ENCODE peak calls at places on chromosome 9, in seven cellular contexts. R is stomach, N is HCT116, J is uterus, T is sigmoid colon, V is right lobe of liver, Q is H1. A is an unnamed sample.

GRCh38 chr9:69065660-69066059 is 30.1 kb downstream of the FXN start:
- DNase-seq in N (no peak), R (no peak), Q (no peak), V (no peak), J (no peak), T (no peak), A (no peak)

GRCh38 chr9:93043122-93043521 is 15.4 kb upstream of the SUSD3 start:
- DNase-seq in V (no peak), N (no peak), Q (no peak), J (no peak), T (no peak), R (no peak), A (no peak)

GRCh38 chr9:38713426-38713825 is 6.5 kb downstream of the FAM240B start:
- DNase-seq in R (no peak), T (no peak), N (no peak), J (no peak), V (no peak), Q (no peak), A (no peak)

GRCh38 chr9:104977580-104977979 is 49.6 kb upstream of the ABCA1 start:
- DNase-seq in N (no peak), Q (no peak), R (no peak), T (no peak), V (no peak), J (no peak), A (no peak)

GRCh38 chr9:136050706-136051567 is 44.2 kb downstream of the NACC2 start:
- DNase-seq in R (no peak), Q (peak; percentile 73), N (no peak), J (no peak), V (no peak), T (peak; percentile 60), A (no peak)

GRCh38 chr9:117247271-117247670 is 167.6 kb downstream of the ASTN2 start:
- DNase-seq in J (no peak), T (no peak), Q (no peak), R (no peak), N (no peak), V (no peak), A (peak; percentile 30)

GRCh38 chr9:16512281-16512680 is 358.2 kb downstream of the BNC2 start:
- DNase-seq in T (no peak), N (no peak), V (no peak), J (no peak), R (no peak), Q (no peak), A (no peak)

GRCh38 chr9:95499101-95499676 is 17.6 kb downstream of the PTCH1 start:
- DNase-seq in R (no peak), J (no peak), Q (no peak), T (no peak), N (no peak), V (no peak), A (no peak)

GRCh38 chr9:135602789-135603481 is 36.4 kb downstream of the GLT6D1 start:
- DNase-seq in R (peak; percentile 44), T (peak; percentile 58), J (no peak), N (peak; percentile 29), V (no peak), Q (peak; percentile 86), A (peak; percentile 79)

GRCh38 chr9:4137755-4138154 is 162.1 kb downstream of the GLIS3 start:
- DNase-seq in R (no peak), Q (no peak), N (no peak), J (no peak), T (no peak), V (no peak), A (no peak)

GRCh38 chr9:115367780-115368179 is 249.8 kb upstream of the TNC start:
- DNase-seq in T (no peak), J (no peak), V (no peak), N (no peak), R (no peak), Q (no peak), A (no peak)

GRCh38 chr9:135516132-135516860 is 4.9 kb upstream of the LCN1 start:
- DNase-seq in N (no peak), Q (no peak), V (no peak), J (no peak), R (peak; percentile 9), T (peak; percentile 41), A (no peak)

GRCh38 chr9:116689117-116689516 is 2.0 kb downstream of the TRIM32 start:
- DNase-seq in T (no peak), J (no peak), V (no peak), Q (no peak), N (no peak), R (no peak), A (no peak)

GRCh38 chr9:100583019-100583802 is 5.3 kb downstream of the CAVIN4 start:
- DNase-seq in N (no peak), R (no peak), V (no peak), Q (no peak), T (no peak), J (no peak), A (no peak)

GRCh38 chr9:106920701-106921283 is 57.8 kb downstream of the ZNF462 start:
- DNase-seq in J (no peak), R (peak; percentile 44), N (peak; percentile 12), V (no peak), T (no peak), Q (no peak), A (no peak)

GRCh38 chr9:98614941-98615340 is 93.8 kb downstream of the GABBR2 start:
- DNase-seq in T (no peak), Q (no peak), V (no peak), R (no peak), N (no peak), J (no peak), A (no peak)

GRCh38 chr9:2489838-2490314 is 131.7 kb upstream of the VLDLR start:
- DNase-seq in N (no peak), V (no peak), J (peak; percentile 44), R (no peak), T (no peak), Q (no peak), A (no peak)

GRCh38 chr9:1096155-1096964 is 46.2 kb downstream of the DMRT2 start:
- DNase-seq in Q (no peak), J (no peak), R (no peak), V (no peak), T (no peak), N (no peak), A (no peak)

GRCh38 chr9:38213591-38213990 is 144.6 kb upstream of the SHB start:
- DNase-seq in R (no peak), T (no peak), N (no peak), Q (no peak), V (no peak), J (no peak), A (no peak)

GRCh38 chr9:114223564-114224246 is 68.4 kb downstream of the COL27A1 start:
- DNase-seq in V (no peak), Q (no peak), T (no peak), N (peak; percentile 51), R (no peak), J (no peak), A (peak; percentile 60)

GRCh38 chr9:131228096-131228495 is 48.2 kb downstream of the FAM78A start:
- DNase-seq in N (no peak), V (no peak), J (peak; percentile 10), T (no peak), Q (no peak), R (no peak), A (no peak)

DNA sequence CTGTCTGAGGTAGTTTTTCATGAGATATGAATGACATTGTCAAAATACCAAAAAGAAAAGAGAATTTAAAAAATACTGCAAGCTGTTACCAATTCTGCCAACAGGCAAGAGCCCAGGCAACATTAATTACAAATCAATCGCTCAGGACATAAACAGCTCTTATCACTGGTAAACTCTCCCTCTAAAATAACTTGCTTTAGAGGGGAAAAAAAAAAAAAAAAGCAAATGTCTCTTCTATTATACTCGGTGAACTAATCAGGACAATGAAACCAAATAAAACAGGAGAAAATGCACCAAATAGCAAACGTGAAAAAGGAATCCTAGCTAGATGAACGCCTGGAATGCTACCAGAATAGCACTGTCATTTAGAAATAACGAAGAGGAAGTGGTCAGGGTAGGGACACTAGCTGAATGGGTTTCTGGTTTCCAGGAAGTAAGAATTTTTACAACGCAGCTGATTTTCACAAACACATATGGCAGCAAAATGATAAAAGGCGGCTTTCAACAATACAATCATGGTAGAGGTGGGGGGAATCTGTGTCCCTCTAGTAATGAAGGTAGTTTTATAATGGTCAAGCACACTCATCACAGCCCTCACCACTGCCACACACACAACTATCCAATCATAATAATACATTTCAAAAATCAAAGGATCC is 94.9 kb downstream of the DENND1A start:
- DNase-seq in R (no peak), J (no peak), T (no peak), V (no peak), N (no peak), Q (no peak), A (no peak)
- TF ChIP-seq POLR2A in R (no peak), J (no peak), T (no peak), V (no peak), N (no peak), Q (no peak), A (no peak)

GRCh38 chr9:132319421-132320110 is 35.2 kb downstream of the SETX start:
- DNase-seq in N (no peak), J (no peak), R (no peak), Q (no peak), V (no peak), T (no peak), A (no peak)
- TF ChIP-seq POLR2A in N (no peak), J (no peak), R (no peak), Q (no peak), V (no peak), T (no peak), A (no peak)

GRCh38 chr9:120578614-120579013 is 1.4 kb downstream of the CDK5RAP2 start:
- DNase-seq in J (no peak), N (no peak), R (no peak), V (no peak), T (no peak), Q (no peak), A (no peak)

GRCh38 chr9:120580591-120580896 is 577 bp upstream of the CDK5RAP2 start:
- DNase-seq in N (no peak), T (no peak), Q (peak; percentile 47), R (no peak), V (no peak), J (no peak), A (no peak)

GRCh38 chr9:120579139-120579749 is 723 bp downstream of the CDK5RAP2 start:
- DNase-seq in T (no peak), J (no peak), N (no peak), R (no peak), V (no peak), Q (no peak), A (peak; percentile 67)

GRCh38 chr9:120583958-120584369 is 4.0 kb upstream of the CDK5RAP2 start:
- DNase-seq in Q (no peak), T (no peak), V (no peak), R (peak; percentile 28), N (peak; percentile 16), J (no peak), A (peak; percentile 91)

GRCh38 chr9:120579750-120580590 is at the start of gene CDK5RAP2:
- DNase-seq in R (peak; percentile 96), J (peak; percentile 94), T (peak; percentile 98), N (peak; percentile 96), Q (peak; percentile 87), V (peak; percentile 95), A (peak; percentile 97)
- TF ChIP-seq POLR2A in R (no peak), J (no peak), T (no peak), N (no peak), Q (peak; percentile 55), V (peak; percentile 52), A (peak; percentile 34)

DNA sequence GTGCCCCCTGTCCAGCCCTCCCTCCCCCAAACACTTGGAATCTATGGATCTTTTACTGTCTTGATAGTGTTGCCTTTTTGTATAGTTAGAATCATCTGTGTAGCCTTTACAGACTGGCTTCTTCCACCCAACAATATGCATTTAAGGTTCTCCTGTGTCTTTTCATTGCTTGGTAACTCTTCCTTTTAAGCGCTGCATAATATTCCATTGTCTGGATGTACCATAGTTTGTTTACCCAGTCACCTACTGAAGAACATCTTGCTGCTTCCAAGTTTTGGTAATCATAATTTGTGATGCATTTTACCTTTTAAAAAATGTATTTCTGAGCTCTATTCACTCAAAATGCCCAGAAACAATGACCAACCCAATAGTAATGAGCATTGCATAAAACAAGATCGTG is 17.7 kb upstream of the LMX1B start:
- DNase-seq in T (no peak), V (no peak), N (no peak), Q (no peak), R (no peak), J (no peak), A (no peak)
- TF ChIP-seq POLR2A in T (no peak), V (no peak), N (no peak), Q (no peak), R (no peak), J (no peak), A (no peak)